ENCODE peak calls at places on chromosome 7, in five cellular contexts. One of them, this sample, is unnamed.

GRCh38 chr7:41466760-41467384 is 236.0 kb downstream of the INHBA start:
- DNase-seq in posterior cingulate gyrus: no peak
- DNase-seq in adrenal gland: no peak
- DNase-seq in suprapubic skin: no peak
- DNase-seq in GM04504: no peak
- DNase-seq in this sample: no peak

GRCh38 chr7:155558961-155559360 is 12.6 kb upstream of the CNPY1 start:
- DNase-seq in GM04504: no peak
- DNase-seq in posterior cingulate gyrus: no peak
- DNase-seq in suprapubic skin: no peak
- DNase-seq in adrenal gland: no peak
- DNase-seq in this sample: no peak

GRCh38 chr7:130486963-130487324 is 4.9 kb upstream of the MEST start:
- DNase-seq in posterior cingulate gyrus: no peak
- DNase-seq in adrenal gland: no peak
- DNase-seq in GM04504: no peak
- DNase-seq in suprapubic skin: no peak
- DNase-seq in this sample: no peak

GRCh38 chr7:16615234-16615633 is 30.3 kb downstream of the ANKMY2 start:
- DNase-seq in adrenal gland: no peak
- DNase-seq in posterior cingulate gyrus: no peak
- DNase-seq in GM04504: no peak
- DNase-seq in suprapubic skin: no peak
- DNase-seq in this sample: peak; percentile 67

GRCh38 chr7:134431805-134432204 is 27.1 kb downstream of the AKR1B1 start:
- DNase-seq in adrenal gland: no peak
- DNase-seq in suprapubic skin: no peak
- DNase-seq in posterior cingulate gyrus: no peak
- DNase-seq in GM04504: no peak
- DNase-seq in this sample: no peak

GRCh38 chr7:107778283-107778682 is 24.7 kb downstream of the SLC26A3 start:
- DNase-seq in suprapubic skin: no peak
- DNase-seq in GM04504: no peak
- DNase-seq in adrenal gland: no peak
- DNase-seq in posterior cingulate gyrus: no peak
- DNase-seq in this sample: no peak

GRCh38 chr7:25180946-25181345 is 47.3 kb downstream of the NPVF start:
- DNase-seq in posterior cingulate gyrus: no peak
- DNase-seq in GM04504: no peak
- DNase-seq in adrenal gland: no peak
- DNase-seq in suprapubic skin: no peak
- DNase-seq in this sample: peak; percentile 8

GRCh38 chr7:66150471-66150870 is 35.8 kb downstream of the CRCP start:
- DNase-seq in suprapubic skin: no peak
- DNase-seq in GM04504: peak; percentile 42
- DNase-seq in adrenal gland: peak; percentile 93
- DNase-seq in posterior cingulate gyrus: no peak
- DNase-seq in this sample: no peak

GRCh38 chr7:140417456-140418155 is 13.7 kb downstream of the RAB19 start:
- DNase-seq in suprapubic skin: no peak
- DNase-seq in adrenal gland: no peak
- DNase-seq in GM04504: no peak
- DNase-seq in posterior cingulate gyrus: no peak
- DNase-seq in this sample: no peak

GRCh38 chr7:76294344-76295024 is 8.0 kb upstream of the HSPB1 start:
- DNase-seq in posterior cingulate gyrus: peak; percentile 92
- DNase-seq in adrenal gland: peak; percentile 99
- DNase-seq in GM04504: peak; percentile 91
- DNase-seq in suprapubic skin: peak; percentile 98
- DNase-seq in this sample: peak; percentile 35

GRCh38 chr7:118621810-118622209 is 397.3 kb downstream of the ANKRD7 start:
- DNase-seq in suprapubic skin: no peak
- DNase-seq in GM04504: no peak
- DNase-seq in adrenal gland: no peak
- DNase-seq in posterior cingulate gyrus: no peak
- DNase-seq in this sample: no peak

GRCh38 chr7:2883101-2883500 is 39.0 kb upstream of the GNA12 start:
- DNase-seq in posterior cingulate gyrus: no peak
- DNase-seq in adrenal gland: no peak
- DNase-seq in GM04504: no peak
- DNase-seq in suprapubic skin: no peak
- DNase-seq in this sample: no peak

GRCh38 chr7:108497082-108497725 is 28.7 kb downstream of the PNPLA8 start:
- DNase-seq in suprapubic skin: no peak
- DNase-seq in posterior cingulate gyrus: no peak
- DNase-seq in GM04504: peak; percentile 21
- DNase-seq in adrenal gland: peak; percentile 44
- DNase-seq in this sample: peak; percentile 62

GRCh38 chr7:133029463-133029862 is 52.4 kb downstream of the CHCHD3 start:
- DNase-seq in adrenal gland: no peak
- DNase-seq in posterior cingulate gyrus: no peak
- DNase-seq in GM04504: no peak
- DNase-seq in suprapubic skin: no peak
- DNase-seq in this sample: no peak

GRCh38 chr7:134739362-134739761 is 40.1 kb upstream of the CALD1 start:
- DNase-seq in posterior cingulate gyrus: no peak
- DNase-seq in adrenal gland: no peak
- DNase-seq in suprapubic skin: no peak
- DNase-seq in GM04504: no peak
- DNase-seq in this sample: no peak

GRCh38 chr7:133676805-133677370 is 424.0 kb downstream of the EXOC4 start:
- DNase-seq in GM04504: no peak
- DNase-seq in suprapubic skin: no peak
- DNase-seq in posterior cingulate gyrus: no peak
- DNase-seq in adrenal gland: no peak
- DNase-seq in this sample: no peak

GRCh38 chr7:5282464-5283316 is at the start of gene SLC29A4:
- DNase-seq in GM04504: no peak
- DNase-seq in suprapubic skin: no peak
- DNase-seq in adrenal gland: peak; percentile 32
- DNase-seq in posterior cingulate gyrus: no peak
- DNase-seq in this sample: peak; percentile 62

GRCh38 chr7:100583132-100584045 is 2.5 kb downstream of the LRCH4 start:
- DNase-seq in suprapubic skin: peak; percentile 78
- DNase-seq in posterior cingulate gyrus: no peak
- DNase-seq in GM04504: no peak
- DNase-seq in adrenal gland: peak; percentile 61
- DNase-seq in this sample: no peak

GRCh38 chr7:111499027-111499426 is 63.3 kb downstream of the IMMP2L start:
- DNase-seq in posterior cingulate gyrus: no peak
- DNase-seq in adrenal gland: no peak
- DNase-seq in GM04504: no peak
- DNase-seq in suprapubic skin: no peak
- DNase-seq in this sample: no peak

GRCh38 chr7:157575181-157575580 is 238.4 kb downstream of the DNAJB6 start:
- DNase-seq in suprapubic skin: no peak
- DNase-seq in GM04504: no peak
- DNase-seq in adrenal gland: no peak
- DNase-seq in posterior cingulate gyrus: no peak
- DNase-seq in this sample: no peak

GRCh38 chr7:24728503-24729364 is 28.5 kb downstream of the GSDME start:
- DNase-seq in adrenal gland: no peak
- DNase-seq in GM04504: no peak
- DNase-seq in posterior cingulate gyrus: no peak
- DNase-seq in suprapubic skin: no peak
- DNase-seq in this sample: no peak

GRCh38 chr7:27183682-27184341 is 1.2 kb downstream of the HOXA11 start:
- DNase-seq in suprapubic skin: peak; percentile 55
- DNase-seq in posterior cingulate gyrus: no peak
- DNase-seq in adrenal gland: no peak
- DNase-seq in GM04504: no peak
- DNase-seq in this sample: peak; percentile 57

GRCh38 chr7:114087674-114088539 is 169.1 kb upstream of the PPP1R3A start:
- DNase-seq in GM04504: no peak
- DNase-seq in suprapubic skin: peak; percentile 60
- DNase-seq in posterior cingulate gyrus: no peak
- DNase-seq in adrenal gland: peak; percentile 27
- DNase-seq in this sample: peak; percentile 42

GRCh38 chr7:379456-380225 is 89.7 kb downstream of the FOXL3 start:
- DNase-seq in GM04504: no peak
- DNase-seq in adrenal gland: no peak
- DNase-seq in suprapubic skin: peak; percentile 64
- DNase-seq in posterior cingulate gyrus: peak; percentile 8
- DNase-seq in this sample: peak; percentile 64

GRCh38 chr7:22834028-22834427 is 11.4 kb upstream of the TOMM7 start:
- DNase-seq in adrenal gland: no peak
- DNase-seq in GM04504: no peak
- DNase-seq in suprapubic skin: no peak
- DNase-seq in posterior cingulate gyrus: no peak
- DNase-seq in this sample: no peak

GRCh38 chr7:119483364-119483763 is 789.6 kb upstream of the KCND2 start:
- DNase-seq in adrenal gland: no peak
- DNase-seq in GM04504: no peak
- DNase-seq in posterior cingulate gyrus: no peak
- DNase-seq in suprapubic skin: no peak
- DNase-seq in this sample: no peak

GRCh38 chr7:155230169-155230593 is 67.5 kb upstream of the INSIG1 start:
- DNase-seq in posterior cingulate gyrus: peak; percentile 36
- DNase-seq in adrenal gland: peak; percentile 64
- DNase-seq in GM04504: peak; percentile 99
- DNase-seq in suprapubic skin: no peak
- DNase-seq in this sample: peak; percentile 40

GRCh38 chr7:138975343-138976104 is 5.7 kb downstream of the KIAA1549 start:
- DNase-seq in posterior cingulate gyrus: no peak
- DNase-seq in suprapubic skin: no peak
- DNase-seq in adrenal gland: no peak
- DNase-seq in GM04504: no peak
- DNase-seq in this sample: peak; percentile 72

GRCh38 chr7:69652947-69653701 is 54.8 kb downstream of the AUTS2 start:
- DNase-seq in suprapubic skin: no peak
- DNase-seq in adrenal gland: no peak
- DNase-seq in GM04504: no peak
- DNase-seq in posterior cingulate gyrus: no peak
- DNase-seq in this sample: no peak

GRCh38 chr7:23955145-23955544 is 245.1 kb downstream of the STK31 start:
- DNase-seq in adrenal gland: no peak
- DNase-seq in posterior cingulate gyrus: no peak
- DNase-seq in suprapubic skin: no peak
- DNase-seq in GM04504: no peak
- DNase-seq in this sample: no peak

GRCh38 chr7:155993420-155994252 is 181.4 kb upstream of the SHH start:
- DNase-seq in suprapubic skin: no peak
- DNase-seq in GM04504: no peak
- DNase-seq in adrenal gland: peak; percentile 9
- DNase-seq in posterior cingulate gyrus: no peak
- DNase-seq in this sample: no peak

GRCh38 chr7:13948019-13948781 is 41.3 kb downstream of the ETV1 start:
- DNase-seq in adrenal gland: no peak
- DNase-seq in GM04504: no peak
- DNase-seq in posterior cingulate gyrus: no peak
- DNase-seq in suprapubic skin: no peak
- DNase-seq in this sample: no peak